ENCODE peak calls at places on chromosomes 6 and 20, in seven cellular contexts. C, Y, K, N, Z, M and B are unnamed samples.

GRCh38 chr6:39263299-39264037 is 34.2 kb upstream of the KCNK5 start:
- DNase-seq in C (no peak), Y (no peak), K (no peak), N (no peak), Z (peak; percentile 14), M (no peak), B (no peak)

GRCh38 chr20:2741463-2741862 is 48.9 kb downstream of the EBF4 start:
- DNase-seq in C (no peak), Y (no peak), K (no peak), N (no peak), Z (no peak), M (no peak), B (no peak)

GRCh38 chr6:117389227-117390057 is 36.3 kb downstream of the ROS1 start:
- DNase-seq in C (no peak), Y (no peak), K (no peak), N (no peak), Z (no peak), M (no peak), B (peak; percentile 24)

GRCh38 chr20:4227085-4227821 is 211.9 kb upstream of the RNF24 start:
- DNase-seq in C (peak; percentile 76), Y (peak; percentile 66), K (no peak), N (peak; percentile 41), Z (no peak), M (peak; percentile 38), B (peak; percentile 76)

GRCh38 chr6:48229849-48230248 is 118.9 kb upstream of the PTCHD4 start:
- DNase-seq in C (peak; percentile 6), Y (peak; percentile 0), K (no peak), N (no peak), Z (no peak), M (no peak), B (no peak)

GRCh38 chr20:61699184-61700066 is 366.3 kb downstream of the TAF4 start:
- DNase-seq in C (peak; percentile 10), Y (no peak), K (no peak), N (no peak), Z (no peak), M (peak; percentile 44), B (no peak)

GRCh38 chr6:85449818-85450577 is at the start of gene NT5E:
- DNase-seq in C (peak; percentile 75), Y (peak; percentile 61), K (peak; percentile 83), N (peak; percentile 38), Z (no peak), M (peak; percentile 71), B (peak; percentile 74)

GRCh38 chr20:2805682-2806350 is 5.4 kb upstream of the CPXM1 start:
- DNase-seq in C (peak; percentile 39), Y (peak; percentile 14), K (no peak), N (no peak), Z (no peak), M (no peak), B (no peak)

GRCh38 chr20:59185809-59186208 is 22.2 kb downstream of the ZNF831 start:
- DNase-seq in C (no peak), Y (no peak), K (no peak), N (no peak), Z (no peak), M (no peak), B (no peak)

GRCh38 chr20:64239449-64240242 is 15.9 kb upstream of the PCMTD2 start:
- DNase-seq in C (no peak), Y (no peak), K (no peak), N (no peak), Z (no peak), M (no peak), B (no peak)

GRCh38 chr6:156801712-156802111 is 24.5 kb downstream of the ARID1B start:
- DNase-seq in C (no peak), Y (no peak), K (no peak), N (no peak), Z (no peak), M (no peak), B (no peak)

GRCh38 chr6:34953084-34954025 is 64.3 kb downstream of the ANKS1A start:
- DNase-seq in C (peak; percentile 61), Y (peak; percentile 51), K (no peak), N (no peak), Z (no peak), M (no peak), B (peak; percentile 71)

DNA sequence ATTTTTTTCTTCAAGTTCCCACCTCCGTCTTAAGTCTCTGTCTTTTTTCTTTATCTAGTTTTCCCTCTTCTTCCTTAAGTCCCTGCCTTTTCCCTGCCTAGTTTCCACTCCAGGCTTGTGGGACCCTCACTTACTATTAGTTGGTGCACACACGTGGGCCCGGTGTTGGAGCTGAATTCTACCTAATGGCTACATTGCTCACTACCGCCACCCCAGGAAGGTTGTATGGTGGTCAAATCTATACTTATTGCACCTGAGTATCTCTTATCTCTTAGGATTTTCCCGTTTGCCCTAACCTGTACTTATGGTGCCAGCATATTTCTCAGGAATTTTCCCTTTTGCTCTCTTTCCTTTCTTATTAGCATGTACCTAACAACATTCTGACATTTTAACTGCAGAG is 692.8 kb downstream of the EPM2A start:
- DNase-seq in C (no peak), Y (no peak), K (no peak), N (peak; percentile 15), Z (no peak), M (no peak), B (no peak)
- TF ChIP-seq CTCF in C (no peak), Y (no peak), K (no peak), N (no peak), Z (no peak), M (no peak), B (peak; percentile 28)

DNA sequence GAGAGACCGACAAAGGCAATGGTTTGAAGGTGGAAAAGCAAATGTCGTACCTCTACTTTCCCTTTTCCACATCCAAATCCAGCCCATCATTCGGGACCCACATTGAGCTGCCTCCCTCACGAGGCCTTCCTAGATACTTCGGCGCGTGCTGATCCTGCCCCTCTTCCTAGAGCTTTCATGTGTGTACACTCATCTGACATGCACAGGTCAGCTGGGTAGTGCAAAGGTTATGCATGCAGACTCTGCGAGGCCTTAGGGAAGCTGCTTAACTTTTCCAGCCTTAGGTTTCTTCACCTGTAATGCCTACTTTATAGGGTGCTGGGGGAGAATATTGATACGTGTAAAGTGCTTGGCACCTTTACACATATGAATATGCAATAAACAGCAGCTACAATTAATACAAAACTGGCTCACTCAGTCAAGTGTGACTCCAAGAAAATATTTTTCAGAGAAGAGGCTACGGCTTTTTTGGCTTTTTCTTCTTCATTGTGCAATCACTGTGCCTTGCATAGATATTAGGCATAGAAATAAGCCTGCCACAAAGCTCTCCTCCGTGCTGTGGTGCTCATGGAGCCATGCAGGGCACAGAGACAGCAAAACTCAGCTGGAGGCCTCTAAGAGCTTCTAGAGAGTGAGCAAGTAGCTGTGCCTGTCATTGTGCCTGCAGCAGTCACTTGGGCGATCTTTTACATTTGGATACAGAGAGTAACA is 3.6 kb upstream of the MANBAL start:
- DNase-seq in C (no peak), Y (no peak), K (no peak), N (no peak), Z (no peak), M (no peak), B (no peak)
- TF ChIP-seq CTCF in C (no peak), Y (no peak), K (no peak), N (no peak), Z (no peak), M (no peak), B (no peak)

GRCh38 chr6:147040521-147040920 is 163.7 kb upstream of the STXBP5 start:
- DNase-seq in C (no peak), Y (no peak), K (no peak), N (no peak), Z (no peak), M (no peak), B (no peak)
- TF ChIP-seq CTCF in C (no peak), Y (no peak), K (no peak), N (no peak), Z (no peak), M (no peak), B (no peak)

DNA sequence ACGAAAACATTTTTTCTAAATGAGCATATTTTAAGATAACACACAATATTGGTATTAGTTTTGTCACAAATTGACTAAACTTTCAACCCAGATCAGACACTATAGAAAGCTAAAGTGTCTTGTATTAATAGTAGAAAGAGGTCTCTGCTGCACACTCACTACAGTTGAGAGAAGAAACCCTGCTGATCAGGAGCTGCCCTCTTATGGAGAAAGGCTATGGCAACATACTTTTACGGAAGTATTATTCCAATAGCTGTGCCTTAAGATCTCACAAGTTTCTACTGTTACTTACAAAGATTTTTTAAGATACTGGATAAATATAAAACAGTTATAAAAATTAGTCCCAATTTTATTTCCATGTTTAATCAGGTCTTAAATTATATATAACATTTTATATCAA is 155.7 kb downstream of the RIMS1 start:
- DNase-seq in C (no peak), Y (no peak), K (no peak), N (peak; percentile 15), Z (no peak), M (no peak), B (peak; percentile 26)
- TF ChIP-seq CTCF in C (no peak), Y (no peak), K (no peak), N (peak; percentile 17), Z (no peak), M (no peak), B (peak; percentile 28)

GRCh38 chr20:46681032-46681854 is 8.0 kb downstream of the TP53RK start:
- DNase-seq in C (peak; percentile 28), Y (no peak), K (peak; percentile 55), N (peak; percentile 71), Z (peak; percentile 66), M (peak; percentile 40), B (peak; percentile 75)

GRCh38 chr20:46683068-46683477 is 6.2 kb downstream of the TP53RK start:
- DNase-seq in C (no peak), Y (no peak), K (no peak), N (no peak), Z (no peak), M (no peak), B (no peak)

GRCh38 chr20:46683939-46684750 is 5.1 kb downstream of the TP53RK start:
- DNase-seq in C (peak; percentile 66), Y (peak; percentile 52), K (peak; percentile 65), N (peak; percentile 89), Z (no peak), M (peak; percentile 54), B (peak; percentile 87)

GRCh38 chr20:46682063-46682821 is 7.0 kb downstream of the TP53RK start:
- DNase-seq in C (no peak), Y (no peak), K (no peak), N (no peak), Z (no peak), M (no peak), B (no peak)

GRCh38 chr20:46683620-46683938 is 5.7 kb downstream of the TP53RK start:
- DNase-seq in C (no peak), Y (no peak), K (no peak), N (no peak), Z (no peak), M (no peak), B (no peak)
- TF ChIP-seq CTCF in C (no peak), Y (no peak), K (no peak), N (no peak), Z (no peak), M (no peak), B (no peak)

DNA sequence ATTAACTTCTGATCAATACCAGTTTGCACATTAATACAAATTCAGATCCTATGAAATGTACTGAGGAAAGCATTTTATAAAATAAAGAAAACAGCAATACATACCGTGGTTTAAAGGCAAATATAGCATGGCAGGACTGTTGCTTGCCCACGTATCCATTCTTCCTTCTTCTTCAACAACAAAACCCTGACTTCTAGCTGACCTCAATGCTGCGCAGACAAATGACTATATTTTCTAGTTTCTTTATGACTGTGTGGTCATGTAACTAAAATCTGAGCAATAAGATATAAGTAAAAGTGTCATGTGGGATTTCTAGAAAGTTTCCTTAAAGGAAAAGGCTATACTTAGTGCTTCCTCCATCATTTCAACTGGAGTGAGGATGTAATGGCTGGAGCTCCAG is 85.0 kb downstream of the CDC40 start:
- DNase-seq in C (no peak), Y (no peak), K (no peak), N (no peak), Z (no peak), M (no peak), B (no peak)
- TF ChIP-seq CTCF in C (no peak), Y (no peak), K (no peak), N (no peak), Z (no peak), M (no peak), B (no peak)